ENCODE peak calls at places on chromosomes 11 and 22, in eight cellular contexts. R is substantia nigra, U is NCI-H187 treated with DMSO at 0.1 percent for 48 hours, F is adipocyte, P is MV-4-11, O is ascending aorta, X is AG08396, K is activated T-cell treated with anti-CD3 and anti-CD28 coated beads for 1 hour. A is an unnamed sample.
A peak's percentile ranks its signal among the peaks of the same experiment; 100 is the strongest.

GRCh38 chr11:3890014-3890413 is 34.5 kb downstream of the STIM1 start:
- DNase-seq in X (no peak), K (no peak), F (no peak), P (no peak), R (no peak), U (no peak), O (no peak), A (no peak)

GRCh38 chr11:26949846-26950245 is 44.1 kb upstream of the FIBIN start:
- DNase-seq in K (no peak), P (no peak), X (no peak), R (no peak), F (no peak), U (no peak), O (no peak), A (no peak)

GRCh38 chr22:37137131-37137530 is 12.6 kb downstream of the IL2RB start:
- DNase-seq in F (no peak), O (no peak), R (no peak), P (no peak), K (no peak), U (no peak), X (no peak), A (no peak)

GRCh38 chr11:15507592-15507991 is 392.9 kb downstream of the INSC start:
- DNase-seq in U (no peak), F (no peak), K (no peak), P (peak; percentile 20), O (no peak), X (no peak), R (no peak), A (peak; percentile 20)

GRCh38 chr11:70500076-70500847 is 101.9 kb downstream of the CTTN start:
- DNase-seq in O (no peak), X (no peak), F (no peak), R (no peak), K (no peak), U (no peak), P (no peak), A (no peak)

GRCh38 chr11:124915541-124916369 is 3.3 kb upstream of the HEPN1 start:
- DNase-seq in R (no peak), K (no peak), O (no peak), X (no peak), F (no peak), P (no peak), U (no peak), A (no peak)

GRCh38 chr11:45343988-45344387 is 57.8 kb upstream of the SYT13 start:
- DNase-seq in R (no peak), K (no peak), O (no peak), F (no peak), U (no peak), P (no peak), X (no peak), A (no peak)

GRCh38 chr11:111352235-111352746 is 26.8 kb downstream of the POU2AF1 start:
- DNase-seq in O (no peak), F (no peak), X (no peak), K (no peak), U (no peak), R (no peak), P (no peak), A (no peak)

GRCh38 chr22:36194971-36195370 is 6.6 kb downstream of the APOL4 start:
- DNase-seq in U (no peak), O (no peak), R (peak; percentile 23), X (peak; percentile 49), F (peak; percentile 80), P (peak; percentile 70), K (peak; percentile 9), A (no peak)

GRCh38 chr11:134164490-134165370 is 59.0 kb downstream of the NCAPD3 start:
- DNase-seq in F (no peak), U (no peak), X (no peak), R (no peak), O (no peak), P (no peak), K (no peak), A (no peak)

GRCh38 chr11:115874843-115875242 is 370.6 kb upstream of the CADM1 start:
- DNase-seq in F (no peak), P (peak; percentile 36), O (no peak), K (no peak), R (no peak), X (no peak), U (no peak), A (no peak)

GRCh38 chr22:37240941-37241320 is 3.1 kb downstream of the RAC2 start:
- DNase-seq in U (no peak), O (no peak), K (no peak), F (no peak), X (no peak), P (no peak), R (no peak), A (no peak)

GRCh38 chr22:35544189-35544588 is 3.6 kb downstream of the RASD2 start:
- DNase-seq in K (no peak), R (no peak), F (no peak), O (no peak), X (no peak), P (no peak), U (no peak), A (no peak)

GRCh38 chr11:20388096-20389055 is 860 bp downstream of the PRMT3 start:
- DNase-seq in X (peak; percentile 32), F (peak; percentile 39), R (no peak), U (no peak), O (no peak), P (peak; percentile 4), K (peak; percentile 8), A (no peak)